ENCODE peak calls at places on chromosomes 5 and 9, in four cellular contexts. N is LoVo, X is RCC 7860, G is NCI-H226. Y is an unnamed sample.
A peak's percentile ranks its signal among the peaks of the same experiment; 100 is the strongest.

GRCh38 chr9:127877566-127877998 is at the start of gene AK1:
- DNase-seq in X (peak; percentile 17), N (peak; percentile 75), G (peak; percentile 41), Y (peak; percentile 80)

GRCh38 chr5:6582507-6583048 is 50.3 kb downstream of the NSUN2 start:
- DNase-seq in X (no peak), G (no peak), N (no peak), Y (no peak)

GRCh38 chr5:87069974-87070608 is 197.6 kb upstream of the RASA1 start:
- DNase-seq in X (peak; percentile 43), G (peak; percentile 15), N (peak; percentile 13), Y (no peak)

GRCh38 chr5:13498279-13498678 is 446.2 kb downstream of the DNAH5 start:
- DNase-seq in G (no peak), N (no peak), X (no peak), Y (no peak)

GRCh38 chr9:83299556-83299955 is 236.6 kb upstream of the RASEF start:
- DNase-seq in X (peak; percentile 94), G (no peak), N (peak; percentile 37), Y (no peak)

GRCh38 chr9:120925535-120926396 is 830 bp downstream of the TRAF1 start:
- DNase-seq in N (no peak), X (peak; percentile 97), G (peak; percentile 69), Y (peak; percentile 86)

GRCh38 chr9:38467404-38467803 is 43.1 kb upstream of the IGFBPL1 start:
- DNase-seq in G (no peak), X (no peak), N (no peak), Y (no peak)

GRCh38 chr5:11007251-11007650 is 246.2 kb upstream of the DAP start:
- DNase-seq in N (no peak), X (no peak), G (no peak), Y (no peak)

GRCh38 chr9:122445155-122445749 is 32.5 kb downstream of the OR1J1 start:
- DNase-seq in G (peak; percentile 7), N (no peak), X (no peak), Y (no peak)

GRCh38 chr5:73030995-73031394 is 75.2 kb downstream of the FCHO2 start:
- DNase-seq in X (peak; percentile 49), G (peak; percentile 84), N (no peak), Y (no peak)

GRCh38 chr5:157106668-157107461 is 2.0 kb downstream of the HAVCR2 start:
- DNase-seq in N (no peak), G (no peak), X (no peak), Y (peak; percentile 65)

GRCh38 chr5:59086024-59086423 is 503.1 kb downstream of the RAB3C start:
- DNase-seq in N (no peak), G (no peak), X (no peak), Y (no peak)

GRCh38 chr5:68911840-68912690 is 181.7 kb upstream of the SLC30A5 start:
- DNase-seq in G (no peak), X (no peak), N (no peak), Y (no peak)

GRCh38 chr5:135834639-135835529 is at the start of gene SLC25A48:
- DNase-seq in X (no peak), N (peak; percentile 78), G (peak; percentile 10), Y (no peak)

GRCh38 chr5:120449501-120449900 is 14.6 kb upstream of the PRR16 start:
- DNase-seq in N (no peak), X (no peak), G (peak; percentile 8), Y (no peak)

GRCh38 chr5:141811287-141812155 is 66.7 kb downstream of the PCDH1 start:
- DNase-seq in X (no peak), G (no peak), N (no peak), Y (no peak)

GRCh38 chr5:174419523-174420132 is 304.8 kb upstream of the MSX2 start:
- DNase-seq in N (peak; percentile 90), X (peak; percentile 48), G (no peak), Y (peak; percentile 88)

GRCh38 chr9:91164724-91165520 is 196.8 kb downstream of the AUH start:
- DNase-seq in N (peak; percentile 87), X (peak; percentile 96), G (peak; percentile 96), Y (peak; percentile 60)

GRCh38 chr5:373710-374602 is 52.4 kb downstream of the AHRR start:
- DNase-seq in G (peak; percentile 73), X (no peak), N (no peak), Y (no peak)